ENCODE peak calls at places on chromosomes 7 and 10, in nine cellular contexts. One of them, this sample, is unnamed.

GRCh38 chr10:1668347-1668746 is 69.0 kb downstream of the ADARB2 start:
- DNase-seq in right lobe of liver: no peak
- DNase-seq in thoracic aorta: no peak
- DNase-seq in astrocyte of the spinal cord: no peak
- DNase-seq in AG09309: no peak
- DNase-seq in type B pancreatic cell: no peak
- DNase-seq in AG04450: no peak
- DNase-seq in osteocyte: no peak
- DNase-seq in endothelial cell: no peak
- DNase-seq in this sample: no peak

GRCh38 chr10:63157845-63158624 is 24.9 kb downstream of the NRBF2 start:
- DNase-seq in right lobe of liver: peak; percentile 53
- DNase-seq in thoracic aorta: no peak
- DNase-seq in astrocyte of the spinal cord: peak; percentile 90
- DNase-seq in AG09309: peak; percentile 84
- DNase-seq in type B pancreatic cell: no peak
- DNase-seq in AG04450: peak; percentile 86
- DNase-seq in osteocyte: no peak
- DNase-seq in endothelial cell: peak; percentile 46
- DNase-seq in this sample: no peak

GRCh38 chr7:81690688-81691087 is 79.2 kb downstream of the HGF start:
- DNase-seq in right lobe of liver: no peak
- DNase-seq in thoracic aorta: no peak
- DNase-seq in astrocyte of the spinal cord: no peak
- DNase-seq in AG09309: no peak
- DNase-seq in type B pancreatic cell: no peak
- DNase-seq in AG04450: no peak
- DNase-seq in osteocyte: no peak
- DNase-seq in endothelial cell: no peak
- DNase-seq in this sample: no peak

GRCh38 chr10:96585726-96586418 is 940 bp downstream of the TM9SF3 start:
- DNase-seq in right lobe of liver: no peak
- DNase-seq in thoracic aorta: no peak
- DNase-seq in astrocyte of the spinal cord: no peak
- DNase-seq in AG09309: no peak
- DNase-seq in type B pancreatic cell: no peak
- DNase-seq in AG04450: no peak
- DNase-seq in osteocyte: no peak
- DNase-seq in endothelial cell: no peak
- DNase-seq in this sample: no peak

GRCh38 chr7:158377800-158378623 is 209.6 kb downstream of the PTPRN2 start:
- DNase-seq in right lobe of liver: no peak
- DNase-seq in thoracic aorta: no peak
- DNase-seq in astrocyte of the spinal cord: no peak
- DNase-seq in AG09309: no peak
- DNase-seq in type B pancreatic cell: no peak
- DNase-seq in AG04450: no peak
- DNase-seq in osteocyte: no peak
- DNase-seq in endothelial cell: no peak
- DNase-seq in this sample: no peak

GRCh38 chr10:93032809-93033137 is 27.8 kb upstream of the CYP26C1 start:
- DNase-seq in right lobe of liver: no peak
- DNase-seq in thoracic aorta: no peak
- DNase-seq in astrocyte of the spinal cord: no peak
- DNase-seq in AG09309: no peak
- DNase-seq in type B pancreatic cell: no peak
- DNase-seq in AG04450: no peak
- DNase-seq in osteocyte: no peak
- DNase-seq in endothelial cell: no peak
- DNase-seq in this sample: no peak

GRCh38 chr10:61747341-61747740 is 84.6 kb downstream of the CABCOCO1 start:
- DNase-seq in right lobe of liver: no peak
- DNase-seq in thoracic aorta: no peak
- DNase-seq in astrocyte of the spinal cord: no peak
- DNase-seq in AG09309: no peak
- DNase-seq in type B pancreatic cell: no peak
- DNase-seq in AG04450: no peak
- DNase-seq in osteocyte: no peak
- DNase-seq in endothelial cell: no peak
- DNase-seq in this sample: no peak

GRCh38 chr10:132700168-132701098 is 85.5 kb downstream of the NKX6-2 start:
- DNase-seq in right lobe of liver: peak; percentile 36
- DNase-seq in thoracic aorta: no peak
- DNase-seq in astrocyte of the spinal cord: peak; percentile 38
- DNase-seq in AG09309: no peak
- DNase-seq in type B pancreatic cell: peak; percentile 58
- DNase-seq in AG04450: no peak
- DNase-seq in osteocyte: no peak
- DNase-seq in endothelial cell: no peak
- DNase-seq in this sample: no peak

GRCh38 chr10:4650109-4650508 is 175.9 kb upstream of the AKR1E2 start:
- DNase-seq in right lobe of liver: no peak
- DNase-seq in thoracic aorta: no peak
- DNase-seq in astrocyte of the spinal cord: peak; percentile 82
- DNase-seq in AG09309: no peak
- DNase-seq in type B pancreatic cell: no peak
- DNase-seq in AG04450: no peak
- DNase-seq in osteocyte: no peak
- DNase-seq in endothelial cell: no peak
- DNase-seq in this sample: no peak

GRCh38 chr10:18145652-18146051 is 5.4 kb downstream of the CACNB2 start:
- DNase-seq in right lobe of liver: no peak
- DNase-seq in thoracic aorta: no peak
- DNase-seq in astrocyte of the spinal cord: peak; percentile 20
- DNase-seq in AG09309: no peak
- DNase-seq in type B pancreatic cell: no peak
- DNase-seq in AG04450: no peak
- DNase-seq in osteocyte: no peak
- DNase-seq in endothelial cell: no peak
- DNase-seq in this sample: no peak

GRCh38 chr10:3538850-3539531 is 246.0 kb downstream of the KLF6 start:
- DNase-seq in right lobe of liver: no peak
- DNase-seq in thoracic aorta: peak; percentile 78
- DNase-seq in astrocyte of the spinal cord: peak; percentile 98
- DNase-seq in AG09309: peak; percentile 92
- DNase-seq in type B pancreatic cell: no peak
- DNase-seq in AG04450: peak; percentile 81
- DNase-seq in osteocyte: no peak
- DNase-seq in endothelial cell: no peak
- DNase-seq in this sample: no peak

GRCh38 chr10:3081383-3081981 is 14.1 kb downstream of the PFKP start:
- DNase-seq in right lobe of liver: no peak
- DNase-seq in thoracic aorta: no peak
- DNase-seq in astrocyte of the spinal cord: no peak
- DNase-seq in AG09309: no peak
- DNase-seq in type B pancreatic cell: no peak
- DNase-seq in AG04450: no peak
- DNase-seq in osteocyte: no peak
- DNase-seq in endothelial cell: no peak
- DNase-seq in this sample: no peak

GRCh38 chr7:102973096-102973802 is 60.4 kb downstream of the LRRC17 start:
- DNase-seq in right lobe of liver: no peak
- DNase-seq in thoracic aorta: no peak
- DNase-seq in astrocyte of the spinal cord: no peak
- DNase-seq in AG09309: no peak
- DNase-seq in type B pancreatic cell: no peak
- DNase-seq in AG04450: no peak
- DNase-seq in osteocyte: no peak
- DNase-seq in endothelial cell: no peak
- DNase-seq in this sample: no peak

GRCh38 chr7:110922906-110923305 is 168.0 kb upstream of the LRRN3 start:
- DNase-seq in right lobe of liver: no peak
- DNase-seq in thoracic aorta: no peak
- DNase-seq in astrocyte of the spinal cord: peak; percentile 62
- DNase-seq in AG09309: no peak
- DNase-seq in type B pancreatic cell: no peak
- DNase-seq in AG04450: no peak
- DNase-seq in osteocyte: no peak
- DNase-seq in endothelial cell: no peak
- DNase-seq in this sample: no peak

GRCh38 chr10:48545462-48546145 is 59.3 kb downstream of the ARHGAP22 start:
- DNase-seq in right lobe of liver: no peak
- DNase-seq in thoracic aorta: no peak
- DNase-seq in astrocyte of the spinal cord: no peak
- DNase-seq in AG09309: no peak
- DNase-seq in type B pancreatic cell: no peak
- DNase-seq in AG04450: no peak
- DNase-seq in osteocyte: peak; percentile 70
- DNase-seq in endothelial cell: no peak
- DNase-seq in this sample: no peak

GRCh38 chr10:16854623-16855022 is 37.4 kb upstream of the RSU1 start:
- DNase-seq in right lobe of liver: no peak
- DNase-seq in thoracic aorta: no peak
- DNase-seq in astrocyte of the spinal cord: no peak
- DNase-seq in AG09309: no peak
- DNase-seq in type B pancreatic cell: no peak
- DNase-seq in AG04450: no peak
- DNase-seq in osteocyte: no peak
- DNase-seq in endothelial cell: no peak
- DNase-seq in this sample: no peak

GRCh38 chr10:13348216-13349017 is at the start of gene SEPHS1:
- DNase-seq in right lobe of liver: peak; percentile 94
- DNase-seq in thoracic aorta: peak; percentile 12
- DNase-seq in astrocyte of the spinal cord: peak; percentile 79
- DNase-seq in AG09309: no peak
- DNase-seq in type B pancreatic cell: peak; percentile 84
- DNase-seq in AG04450: no peak
- DNase-seq in osteocyte: peak; percentile 89
- DNase-seq in endothelial cell: peak; percentile 64
- DNase-seq in this sample: peak; percentile 58
- TF ChIP-seq CTCF in right lobe of liver: no peak
- TF ChIP-seq CTCF in thoracic aorta: no peak
- TF ChIP-seq CTCF in astrocyte of the spinal cord: no peak
- TF ChIP-seq CTCF in AG09309: no peak
- TF ChIP-seq CTCF in type B pancreatic cell: no peak
- TF ChIP-seq CTCF in AG04450: no peak
- TF ChIP-seq CTCF in osteocyte: no peak
- TF ChIP-seq CTCF in endothelial cell: no peak
- TF ChIP-seq CTCF in this sample: no peak

DNA sequence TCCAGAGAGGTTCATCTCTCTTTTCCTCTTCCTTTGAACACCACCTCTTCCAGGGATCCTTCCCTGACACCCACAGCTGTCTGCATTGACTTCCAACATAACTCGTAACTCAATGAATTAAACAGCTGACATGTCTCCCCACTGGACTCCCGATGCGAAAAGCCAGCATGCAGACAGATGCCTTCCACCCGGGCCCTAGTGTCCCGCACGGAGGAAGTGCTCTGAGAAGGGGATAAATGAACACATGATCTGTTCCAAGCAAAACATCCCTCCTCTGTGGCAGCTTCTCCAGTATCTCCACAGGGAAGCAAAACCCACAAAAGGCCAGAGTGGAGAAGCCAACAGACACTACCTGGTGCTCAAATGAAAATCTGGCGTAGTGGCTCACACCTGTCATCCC is 28.3 kb downstream of the OGDHL start:
- DNase-seq in right lobe of liver: no peak
- DNase-seq in thoracic aorta: no peak
- DNase-seq in astrocyte of the spinal cord: no peak
- DNase-seq in AG09309: no peak
- DNase-seq in type B pancreatic cell: no peak
- DNase-seq in AG04450: no peak
- DNase-seq in osteocyte: peak; percentile 60
- DNase-seq in endothelial cell: no peak
- DNase-seq in this sample: no peak
- TF ChIP-seq CTCF in right lobe of liver: no peak
- TF ChIP-seq CTCF in thoracic aorta: no peak
- TF ChIP-seq CTCF in astrocyte of the spinal cord: no peak
- TF ChIP-seq CTCF in AG09309: no peak
- TF ChIP-seq CTCF in type B pancreatic cell: no peak
- TF ChIP-seq CTCF in AG04450: no peak
- TF ChIP-seq CTCF in osteocyte: no peak
- TF ChIP-seq CTCF in endothelial cell: no peak
- TF ChIP-seq CTCF in this sample: no peak

GRCh38 chr7:27590421-27590820 is 72.3 kb downstream of the HIBADH start:
- DNase-seq in right lobe of liver: no peak
- DNase-seq in thoracic aorta: no peak
- DNase-seq in astrocyte of the spinal cord: no peak
- DNase-seq in AG09309: no peak
- DNase-seq in type B pancreatic cell: no peak
- DNase-seq in AG04450: no peak
- DNase-seq in osteocyte: no peak
- DNase-seq in endothelial cell: no peak
- DNase-seq in this sample: no peak

GRCh38 chr7:27585781-27586447 is 76.8 kb downstream of the HIBADH start:
- DNase-seq in right lobe of liver: no peak
- DNase-seq in thoracic aorta: no peak
- DNase-seq in astrocyte of the spinal cord: no peak
- DNase-seq in AG09309: no peak
- DNase-seq in type B pancreatic cell: no peak
- DNase-seq in AG04450: no peak
- DNase-seq in osteocyte: no peak
- DNase-seq in endothelial cell: no peak
- DNase-seq in this sample: no peak

GRCh38 chr7:27581906-27582305 is 80.8 kb downstream of the HIBADH start:
- DNase-seq in right lobe of liver: no peak
- DNase-seq in thoracic aorta: no peak
- DNase-seq in astrocyte of the spinal cord: no peak
- DNase-seq in AG09309: no peak
- DNase-seq in type B pancreatic cell: no peak
- DNase-seq in AG04450: no peak
- DNase-seq in osteocyte: no peak
- DNase-seq in endothelial cell: no peak
- DNase-seq in this sample: no peak

GRCh38 chr7:27587429-27587828 is 75.3 kb downstream of the HIBADH start:
- DNase-seq in right lobe of liver: no peak
- DNase-seq in thoracic aorta: no peak
- DNase-seq in astrocyte of the spinal cord: no peak
- DNase-seq in AG09309: no peak
- DNase-seq in type B pancreatic cell: no peak
- DNase-seq in AG04450: no peak
- DNase-seq in osteocyte: no peak
- DNase-seq in endothelial cell: no peak
- DNase-seq in this sample: no peak

DNA sequence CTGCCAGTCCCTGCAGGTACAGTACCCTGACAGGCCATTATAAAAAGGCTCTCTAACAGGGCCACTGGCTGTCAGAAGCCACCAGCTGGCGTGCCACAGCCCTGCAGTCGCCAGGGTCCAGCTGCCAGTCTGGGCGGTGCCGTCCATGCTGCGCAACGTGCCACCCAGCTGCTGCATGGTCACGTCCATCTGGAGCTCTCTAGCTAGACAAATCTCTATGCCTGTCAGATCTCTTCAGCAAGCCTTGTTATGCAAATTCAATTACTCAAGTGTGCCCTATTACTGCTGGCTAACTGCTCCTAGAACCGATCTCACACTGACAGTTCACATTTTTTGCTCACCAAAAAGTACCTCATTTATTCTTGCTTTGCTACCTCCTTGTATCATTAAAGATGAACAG is 75.9 kb downstream of the HIBADH start:
- DNase-seq in right lobe of liver: no peak
- DNase-seq in thoracic aorta: no peak
- DNase-seq in astrocyte of the spinal cord: no peak
- DNase-seq in AG09309: no peak
- DNase-seq in type B pancreatic cell: no peak
- DNase-seq in AG04450: no peak
- DNase-seq in osteocyte: no peak
- DNase-seq in endothelial cell: no peak
- DNase-seq in this sample: no peak
- TF ChIP-seq CTCF in right lobe of liver: no peak
- TF ChIP-seq CTCF in thoracic aorta: no peak
- TF ChIP-seq CTCF in astrocyte of the spinal cord: no peak
- TF ChIP-seq CTCF in AG09309: no peak
- TF ChIP-seq CTCF in type B pancreatic cell: no peak
- TF ChIP-seq CTCF in AG04450: no peak
- TF ChIP-seq CTCF in osteocyte: no peak
- TF ChIP-seq CTCF in endothelial cell: no peak
- TF ChIP-seq CTCF in this sample: no peak

GRCh38 chr7:46485481-46486065 is 564.5 kb upstream of the IGFBP3 start:
- DNase-seq in right lobe of liver: no peak
- DNase-seq in thoracic aorta: no peak
- DNase-seq in astrocyte of the spinal cord: peak; percentile 73
- DNase-seq in AG09309: peak; percentile 61
- DNase-seq in type B pancreatic cell: no peak
- DNase-seq in AG04450: peak; percentile 39
- DNase-seq in osteocyte: no peak
- DNase-seq in endothelial cell: no peak
- DNase-seq in this sample: no peak
- TF ChIP-seq CTCF in right lobe of liver: no peak
- TF ChIP-seq CTCF in thoracic aorta: no peak
- TF ChIP-seq CTCF in astrocyte of the spinal cord: peak; percentile 34
- TF ChIP-seq CTCF in AG09309: peak; percentile 52
- TF ChIP-seq CTCF in type B pancreatic cell: no peak
- TF ChIP-seq CTCF in AG04450: peak; percentile 57
- TF ChIP-seq CTCF in osteocyte: peak; percentile 31
- TF ChIP-seq CTCF in endothelial cell: no peak
- TF ChIP-seq CTCF in this sample: no peak